ENCODE peak calls at places on chromosome 1, in seven cellular contexts. O is activated B cell treated with CpG ODN at 0.5 μM for 24 hours; R is CD4-positive, alpha-beta T cell; G is kidney epithelial cell; C is astrocyte of the spinal cord; S is CD8-positive, alpha-beta T cell; H is progenitor cell of endocrine pancreas. J is an unnamed sample.

GRCh38 chr1:117928881-117929339 is 511 bp downstream of the GDAP2 start:
- DNase-seq in O (no peak), R (no peak), G (peak), C (peak), S (peak), H (peak), J (peak)

GRCh38 chr1:226603030-226603960 is 54.7 kb downstream of the STUM start:
- DNase-seq in O (no peak), R (no peak), G (no peak), C (peak), S (no peak), H (no peak), J (no peak)

GRCh38 chr1:208231929-208232360 is 12.2 kb downstream of the PLXNA2 start:
- DNase-seq in O (no peak), R (no peak), G (no peak), C (peak), S (no peak), H (no peak), J (no peak)

GRCh38 chr1:15950302-15950701 is 25.6 kb downstream of the ZBTB17 start:
- DNase-seq in O (no peak), R (no peak), G (no peak), C (no peak), S (no peak), H (no peak), J (peak)

GRCh38 chr1:11847667-11848445 is at the start of gene NPPA:
- DNase-seq in O (no peak), R (no peak), G (no peak), C (no peak), S (no peak), H (no peak), J (no peak)

GRCh38 chr1:110523011-110523410 is 4.0 kb upstream of the KCNA10 start:
- DNase-seq in O (no peak), R (no peak), G (no peak), C (no peak), S (no peak), H (no peak), J (no peak)

GRCh38 chr1:27393641-27394281 is 1.3 kb downstream of the GPR3 start:
- DNase-seq in O (no peak), R (no peak), G (no peak), C (no peak), S (no peak), H (no peak), J (no peak)

GRCh38 chr1:170586942-170587593 is 55.1 kb downstream of the GORAB start:
- DNase-seq in O (no peak), R (no peak), G (no peak), C (peak), S (no peak), H (no peak), J (no peak)

GRCh38 chr1:202207292-202207691 is 13.7 kb downstream of the LGR6 start:
- DNase-seq in O (no peak), R (no peak), G (peak), C (peak), S (no peak), H (no peak), J (no peak)

GRCh38 chr1:100089082-100089481 is 43.6 kb downstream of the SASS6 start:
- DNase-seq in O (no peak), R (no peak), G (no peak), C (no peak), S (no peak), H (no peak), J (no peak)

GRCh38 chr1:17498214-17498613 is 41.3 kb upstream of the ARHGEF10L start:
- DNase-seq in O (no peak), R (no peak), G (no peak), C (no peak), S (no peak), H (no peak), J (no peak)

GRCh38 chr1:191634801-191635520 is 523.3 kb upstream of the RGS18 start:
- DNase-seq in O (no peak), R (no peak), G (no peak), C (no peak), S (no peak), H (no peak), J (no peak)

GRCh38 chr1:230793463-230793745 is 46.2 kb downstream of the CAPN9 start:
- DNase-seq in O (no peak), R (no peak), G (no peak), C (no peak), S (no peak), H (no peak), J (no peak)

GRCh38 chr1:202164271-202165037 is 4.1 kb upstream of the PTPN7 start:
- DNase-seq in O (peak), R (peak), G (no peak), C (no peak), S (peak), H (no peak), J (no peak)

GRCh38 chr1:34879230-34879629 is 19.7 kb upstream of the SMIM12 start:
- DNase-seq in O (no peak), R (no peak), G (no peak), C (no peak), S (no peak), H (no peak), J (no peak)

GRCh38 chr1:24909388-24909898 is 20.6 kb downstream of the RUNX3 start:
- DNase-seq in O (no peak), R (no peak), G (peak), C (peak), S (no peak), H (peak), J (peak)

GRCh38 chr1:46480959-46481646 is 8.5 kb upstream of the DMBX1 start:
- DNase-seq in O (no peak), R (no peak), G (no peak), C (no peak), S (no peak), H (no peak), J (no peak)

GRCh38 chr1:183726825-183727224 is 73.7 kb upstream of the APOBEC4 start:
- DNase-seq in O (no peak), R (no peak), G (no peak), C (no peak), S (no peak), H (no peak), J (no peak)

GRCh38 chr1:208216062-208216461 is 28.1 kb downstream of the PLXNA2 start:
- DNase-seq in O (no peak), R (no peak), G (no peak), C (no peak), S (no peak), H (no peak), J (no peak)

GRCh38 chr1:109788695-109789521 is 25.2 kb upstream of the EPS8L3 start:
- DNase-seq in O (no peak), R (no peak), G (no peak), C (no peak), S (no peak), H (no peak), J (peak)

GRCh38 chr1:213596729-213597128 is 391.0 kb upstream of the PROX1 start:
- DNase-seq in O (no peak), R (no peak), G (no peak), C (no peak), S (no peak), H (no peak), J (no peak)

GRCh38 chr1:78441921-78442320 is 48.9 kb upstream of the PTGFR start:
- DNase-seq in O (no peak), R (no peak), G (no peak), C (no peak), S (no peak), H (no peak), J (no peak)

GRCh38 chr1:246351726-246352125 is 155.4 kb downstream of the SMYD3 start:
- DNase-seq in O (no peak), R (no peak), G (no peak), C (no peak), S (no peak), H (no peak), J (no peak)

GRCh38 chr1:20138346-20138745 is 777 bp upstream of the PLA2G2F start:
- DNase-seq in O (no peak), R (no peak), G (no peak), C (no peak), S (no peak), H (no peak), J (peak)

GRCh38 chr1:7407547-7407895 is 363.6 kb upstream of the VAMP3 start:
- DNase-seq in O (no peak), R (no peak), G (no peak), C (no peak), S (peak), H (no peak), J (no peak)

GRCh38 chr1:56509713-56510641 is 69.4 kb downstream of the PLPP3 start:
- DNase-seq in O (no peak), R (no peak), G (no peak), C (no peak), S (no peak), H (no peak), J (no peak)

GRCh38 chr1:37474051-37474696 is at the start of gene ZC3H12A:
- DNase-seq in O (peak), R (peak), G (no peak), C (peak), S (peak), H (peak), J (peak)

GRCh38 chr1:205066221-205066818 is 17.9 kb downstream of the TMEM81 start:
- DNase-seq in O (no peak), R (no peak), G (no peak), C (no peak), S (no peak), H (no peak), J (no peak)

DNA sequence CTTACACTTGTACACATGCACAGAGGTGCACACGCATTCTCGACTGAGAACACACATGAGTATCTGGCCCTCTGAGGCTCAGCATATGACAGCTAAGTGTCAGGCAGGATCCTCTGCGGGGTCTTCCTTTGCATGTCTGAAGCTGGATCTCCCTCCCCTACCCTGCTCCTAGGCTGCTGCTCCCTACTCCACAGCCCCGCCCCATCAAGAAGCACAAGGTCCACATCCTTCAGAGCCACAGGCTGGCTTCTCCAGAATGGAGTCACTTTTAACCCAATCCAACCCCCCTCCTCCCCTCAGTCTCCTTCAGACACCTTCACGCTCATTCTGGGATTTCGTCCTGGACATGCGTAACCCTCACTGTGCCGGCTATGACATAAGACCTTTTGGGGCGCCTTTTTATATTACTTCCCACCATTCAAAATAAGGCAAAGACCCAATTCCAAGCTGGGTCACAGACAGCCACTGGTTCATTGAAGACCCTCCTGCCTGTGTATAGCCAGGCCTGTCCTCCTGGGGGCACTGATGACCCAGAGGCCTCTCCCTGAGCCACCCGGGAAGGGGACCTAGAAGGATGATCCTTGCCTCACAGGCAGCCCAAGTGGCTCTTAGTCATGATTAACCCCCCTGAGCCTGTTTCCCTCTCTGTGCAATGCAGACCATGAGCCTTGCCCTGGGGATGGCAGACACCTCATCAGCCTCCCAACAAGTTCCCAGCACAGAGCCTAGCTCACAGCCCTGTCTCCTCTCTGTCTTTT is 4.7 kb downstream of the ADGRB2 start:
- DNase-seq in O (no peak), R (no peak), G (no peak), C (no peak), S (no peak), H (no peak), J (no peak)
- TF ChIP-seq CTCF in O (no peak), R (no peak), G (no peak), C (no peak), S (no peak), H (no peak), J (no peak)

GRCh38 chr1:94596260-94596659 is 54.7 kb upstream of the F3 start:
- DNase-seq in O (no peak), R (no peak), G (no peak), C (no peak), S (no peak), H (no peak), J (no peak)
- TF ChIP-seq CTCF in O (no peak), R (no peak), G (no peak), C (no peak), S (no peak), H (no peak), J (no peak)

GRCh38 chr1:53945183-53945432 is 391 bp downstream of the IFT25 start:
- DNase-seq in O (no peak), R (no peak), G (no peak), C (no peak), S (no peak), H (no peak), J (no peak)

GRCh38 chr1:53947172-53947835 is 1.2 kb downstream of the LRRC42 start:
- DNase-seq in O (no peak), R (no peak), G (no peak), C (no peak), S (no peak), H (no peak), J (no peak)

GRCh38 chr1:53945433-53946251 is at the start of gene IFT25:
- DNase-seq in O (peak), R (peak), G (peak), C (peak), S (peak), H (peak), J (peak)

GRCh38 chr1:53948291-53948690 is 2.1 kb downstream of the LRRC42 start:
- DNase-seq in O (no peak), R (no peak), G (no peak), C (no peak), S (no peak), H (no peak), J (no peak)

GRCh38 chr1:53946252-53947171 is at the start of gene LRRC42:
- DNase-seq in O (no peak), R (no peak), G (no peak), C (no peak), S (no peak), H (no peak), J (no peak)
- TF ChIP-seq CTCF in O (no peak), R (no peak), G (no peak), C (peak), S (no peak), H (no peak), J (no peak)

GRCh38 chr1:75136158-75136815 is 2.1 kb downstream of the LHX8 start:
- DNase-seq in O (no peak), R (no peak), G (no peak), C (no peak), S (no peak), H (no peak), J (no peak)
- TF ChIP-seq CTCF in O (no peak), R (no peak), G (no peak), C (no peak), S (no peak), H (no peak), J (no peak)

GRCh38 chr1:169509354-169509753 is 23.6 kb upstream of the SLC19A2 start:
- DNase-seq in O (no peak), R (no peak), G (no peak), C (no peak), S (no peak), H (no peak), J (no peak)
- TF ChIP-seq CTCF in O (no peak), R (no peak), G (no peak), C (no peak), S (no peak), H (no peak), J (no peak)

GRCh38 chr1:245177071-245177900 is 22.5 kb downstream of the KIF26B start:
- DNase-seq in O (no peak), R (no peak), G (no peak), C (no peak), S (no peak), H (no peak), J (no peak)

GRCh38 chr1:245182028-245182427 is 27.2 kb downstream of the KIF26B start:
- DNase-seq in O (no peak), R (no peak), G (no peak), C (no peak), S (no peak), H (no peak), J (no peak)

GRCh38 chr1:245181123-245181522 is 26.3 kb downstream of the KIF26B start:
- DNase-seq in O (no peak), R (no peak), G (no peak), C (no peak), S (no peak), H (no peak), J (no peak)

GRCh38 chr1:245180496-245180895 is 25.7 kb downstream of the KIF26B start:
- DNase-seq in O (no peak), R (no peak), G (no peak), C (peak), S (no peak), H (no peak), J (no peak)

DNA sequence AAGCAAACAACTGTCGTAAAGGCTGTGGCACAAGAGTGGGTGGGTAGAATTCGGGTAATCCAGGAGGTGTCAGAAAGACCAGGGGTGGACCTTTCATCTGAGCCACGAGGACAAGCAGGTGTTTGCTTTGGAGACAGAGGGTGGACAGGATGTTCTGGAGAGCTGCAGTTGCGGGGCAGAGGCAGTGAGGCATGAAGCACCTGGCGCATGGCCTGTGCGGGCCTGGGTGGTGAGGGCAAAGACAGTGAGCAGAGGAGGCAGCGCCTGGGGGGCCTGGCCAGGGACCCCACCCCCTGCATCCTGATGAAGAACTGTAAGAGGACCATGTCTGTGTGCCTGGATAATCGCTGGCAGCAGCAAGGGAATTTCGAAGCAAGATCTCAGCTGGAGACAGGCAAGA is 24.9 kb downstream of the KIF26B start:
- DNase-seq in O (no peak), R (no peak), G (no peak), C (no peak), S (no peak), H (no peak), J (no peak)
- TF ChIP-seq CTCF in O (no peak), R (no peak), G (no peak), C (no peak), S (no peak), H (no peak), J (no peak)

GRCh38 chr1:150922519-150922975 is 3.6 kb upstream of the SETDB1 start:
- DNase-seq in O (peak), R (peak), G (peak), C (peak), S (peak), H (peak), J (peak)

GRCh38 chr1:150925080-150925479 is 1.1 kb upstream of the SETDB1 start:
- DNase-seq in O (no peak), R (no peak), G (no peak), C (no peak), S (peak), H (no peak), J (no peak)

GRCh38 chr1:150928286-150928685 is 2.1 kb downstream of the SETDB1 start:
- DNase-seq in O (no peak), R (no peak), G (no peak), C (no peak), S (no peak), H (no peak), J (no peak)

GRCh38 chr1:150927629-150928028 is 1.5 kb downstream of the SETDB1 start:
- DNase-seq in O (no peak), R (no peak), G (no peak), C (no peak), S (no peak), H (no peak), J (no peak)

GRCh38 chr1:150926094-150926741 is at the start of gene SETDB1:
- DNase-seq in O (peak), R (peak), G (peak), C (peak), S (peak), H (peak), J (peak)
- TF ChIP-seq CTCF in O (no peak), R (no peak), G (no peak), C (no peak), S (no peak), H (peak), J (no peak)

GRCh38 chr1:23080885-23081284 is 61.6 kb downstream of the KDM1A start:
- DNase-seq in O (no peak), R (no peak), G (no peak), C (no peak), S (no peak), H (no peak), J (no peak)

GRCh38 chr1:23084880-23085279 is 65.6 kb downstream of the KDM1A start:
- DNase-seq in O (no peak), R (no peak), G (no peak), C (no peak), S (no peak), H (no peak), J (no peak)

GRCh38 chr1:23083714-23084480 is 64.6 kb downstream of the KDM1A start:
- DNase-seq in O (no peak), R (no peak), G (no peak), C (no peak), S (no peak), H (no peak), J (no peak)

GRCh38 chr1:23079025-23079424 is 59.8 kb downstream of the KDM1A start:
- DNase-seq in O (no peak), R (no peak), G (no peak), C (no peak), S (no peak), H (no peak), J (no peak)

DNA sequence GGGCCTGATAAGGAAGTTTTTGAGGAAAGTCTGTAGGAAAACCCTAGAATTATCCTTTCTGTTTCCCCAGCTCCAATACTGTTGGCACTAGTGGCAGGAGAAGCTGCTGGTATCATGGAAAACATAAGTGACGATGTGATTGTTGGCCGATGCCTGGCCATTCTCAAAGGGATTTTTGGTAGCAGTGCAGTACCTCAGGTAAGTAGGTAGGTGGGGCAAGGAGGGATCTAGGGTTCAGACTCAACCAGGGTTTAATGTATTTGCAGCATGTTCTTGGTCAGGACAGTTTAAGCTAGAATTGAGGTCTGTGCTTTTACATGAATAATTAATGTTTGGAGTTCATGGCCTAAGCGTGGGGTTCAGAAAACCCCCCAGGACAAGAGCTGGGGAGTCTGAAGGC is 62.1 kb downstream of the KDM1A start:
- DNase-seq in O (no peak), R (no peak), G (no peak), C (no peak), S (no peak), H (no peak), J (no peak)
- TF ChIP-seq CTCF in O (no peak), R (no peak), G (peak), C (peak), S (no peak), H (peak), J (peak)

GRCh38 chr1:70487910-70488665 is 77.0 kb downstream of the CTH start:
- DNase-seq in O (no peak), R (no peak), G (no peak), C (peak), S (no peak), H (no peak), J (no peak)
- TF ChIP-seq CTCF in O (no peak), R (peak), G (peak), C (peak), S (peak), H (peak), J (peak)

J was measured in CD14-positive monocyte.